ENCODE peak calls at places on chromosomes 5 and 9, in four cellular contexts. P is HepG2, S is H1, Q is K562. J is an unnamed sample.

GRCh38 chr5:167785106-167785505 is 506.3 kb upstream of the WWC1 start:
- DNase-seq in S (no peak), Q (no peak), P (no peak), J (no peak)

GRCh38 chr5:161299053-161299452 is 247.5 kb downstream of the GABRB2 start:
- DNase-seq in S (no peak), P (no peak), Q (no peak), J (no peak)

GRCh38 chr5:122183098-122183794 is 53.9 kb downstream of the ZNF474 start:
- DNase-seq in S (no peak), Q (no peak), P (no peak), J (peak; percentile 3)

GRCh38 chr5:58056546-58056945 is 403.3 kb downstream of the PLK2 start:
- DNase-seq in Q (no peak), P (no peak), S (no peak), J (no peak)

GRCh38 chr5:9166202-9167147 is 379.4 kb downstream of the SEMA5A start:
- DNase-seq in Q (no peak), P (no peak), S (no peak), J (no peak)

GRCh38 chr9:128992995-128993394 is 35.1 kb downstream of the SH3GLB2 start:
- DNase-seq in P (no peak), S (no peak), Q (no peak), J (peak; percentile 43)

GRCh38 chr5:147483961-147484707 is 25.7 kb downstream of the DPYSL3 start:
- DNase-seq in Q (no peak), S (no peak), P (no peak), J (peak; percentile 73)

GRCh38 chr5:174082286-174082685 is 36.8 kb downstream of the NSG2 start:
- DNase-seq in P (no peak), Q (no peak), S (no peak), J (no peak)

GRCh38 chr9:121833061-121833460 is 181.6 kb downstream of the DAB2IP start:
- DNase-seq in Q (no peak), P (no peak), S (no peak), J (no peak)

GRCh38 chr5:18395126-18396110 is 761.2 kb downstream of the TAF11L14 start:
- DNase-seq in Q (no peak), S (no peak), P (no peak), J (no peak)

GRCh38 chr5:177479774-177480173 is 6.3 kb upstream of the DBN1 start:
- DNase-seq in S (no peak), Q (no peak), P (no peak), J (no peak)

GRCh38 chr5:119290161-119290569 is 65.7 kb upstream of the TNFAIP8 start:
- DNase-seq in Q (no peak), S (no peak), P (no peak), J (no peak)

GRCh38 chr5:179119415-179120170 is 59.4 kb downstream of the ZNF354C start:
- DNase-seq in S (no peak), P (no peak), Q (no peak), J (no peak)

GRCh38 chr5:113036826-113037225 is 60.2 kb downstream of the DCP2 start:
- DNase-seq in Q (no peak), P (no peak), S (no peak), J (no peak)

GRCh38 chr5:1004598-1005361 is 3.8 kb upstream of the NKD2 start:
- DNase-seq in P (no peak), S (no peak), Q (peak; percentile 88), J (peak; percentile 76)

GRCh38 chr9:89810434-89810833 is 205.6 kb downstream of the GADD45G start:
- DNase-seq in S (no peak), Q (no peak), P (no peak), J (no peak)

GRCh38 chr5:170338933-170339779 is 41.6 kb upstream of the LCP2 start:
- DNase-seq in P (no peak), Q (peak; percentile 69), S (no peak), J (no peak)

GRCh38 chr5:140111043-140111858 is 2.7 kb upstream of the PURA start:
- DNase-seq in Q (peak; percentile 42), S (no peak), P (no peak), J (no peak)

GRCh38 chr5:122352331-122352730 is 40.3 kb downstream of the SNCAIP start:
- DNase-seq in S (no peak), Q (no peak), P (no peak), J (no peak)

GRCh38 chr9:109417054-109417453 is 81.1 kb downstream of the PTPN3 start:
- DNase-seq in Q (no peak), S (no peak), P (no peak), J (no peak)

GRCh38 chr5:179858241-179858585 is 404 bp downstream of the MRNIP start:
- DNase-seq in S (no peak), P (peak; percentile 17), Q (peak; percentile 68), J (no peak)

GRCh38 chr9:136044971-136045594 is 50.0 kb downstream of the NACC2 start:
- DNase-seq in Q (no peak), P (no peak), S (no peak), J (no peak)

GRCh38 chr5:173574983-173575382 is 41.5 kb downstream of the BOD1 start:
- DNase-seq in Q (no peak), S (no peak), P (no peak), J (no peak)

GRCh38 chr9:133989554-133990365 is 2.4 kb downstream of the VAV2 start:
- DNase-seq in Q (no peak), P (no peak), S (no peak), J (no peak)

GRCh38 chr5:179217356-179217755 is 127.9 kb downstream of the ADAMTS2 start:
- DNase-seq in S (no peak), Q (no peak), P (no peak), J (no peak)

GRCh38 chr5:72428664-72429063 is 78.5 kb downstream of the ZNF366 start:
- DNase-seq in S (no peak), P (no peak), Q (no peak), J (no peak)

GRCh38 chr9:125106285-125106893 is 36.9 kb downstream of the SCAI start:
- DNase-seq in S (no peak), Q (no peak), P (no peak), J (no peak)

GRCh38 chr9:2274762-2275161 is 259.6 kb downstream of the SMARCA2 start:
- DNase-seq in P (no peak), Q (no peak), S (no peak), J (no peak)

GRCh38 chr5:65927497-65928340 is 1.3 kb downstream of the ERBIN start:
- DNase-seq in Q (peak; percentile 72), S (no peak), P (peak; percentile 52), J (peak; percentile 52)

GRCh38 chr5:65925601-65926275 is 637 bp upstream of the ERBIN start:
- DNase-seq in P (peak; percentile 74), S (no peak), Q (peak; percentile 91), J (peak; percentile 69)

GRCh38 chr5:65926276-65926761 is at the start of gene ERBIN:
- DNase-seq in Q (peak; percentile 82), S (no peak), P (peak; percentile 41), J (peak; percentile 47)

GRCh38 chr5:65928341-65928752 is 2.0 kb downstream of the ERBIN start:
- DNase-seq in P (no peak), S (no peak), Q (no peak), J (no peak)

GRCh38 chr5:65926893-65927292 is 518 bp downstream of the ERBIN start:
- DNase-seq in S (no peak), Q (peak; percentile 37), P (no peak), J (no peak)
- TF ChIP-seq RNF2 in S (no peak), Q (no peak), P (no peak), J (no peak)

DNA sequence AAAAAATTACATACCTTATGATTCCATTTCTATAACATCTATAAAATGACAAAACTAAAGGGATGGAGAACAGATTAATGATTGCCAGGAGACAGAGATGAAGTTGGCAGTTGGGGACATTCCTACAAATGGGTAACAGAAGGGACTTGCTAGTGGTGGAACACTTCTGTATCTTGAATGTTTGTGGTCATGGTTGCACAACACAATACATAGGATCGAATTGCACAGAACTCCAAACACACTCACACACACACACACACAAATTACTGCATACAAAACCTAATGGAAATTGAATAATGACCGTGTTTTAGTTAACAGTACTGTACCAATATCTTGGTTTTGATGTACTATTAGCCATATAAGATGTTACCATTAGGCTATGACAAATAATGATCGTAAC is 330.7 kb upstream of the POU5F2 start:
- DNase-seq in S (no peak), P (no peak), Q (no peak), J (no peak)
- TF ChIP-seq RFX5 in S (no peak), P (no peak), Q (no peak), J (no peak)

GRCh38 chr9:94031946-94032345 is 52.3 kb upstream of the PTPDC1 start:
- DNase-seq in Q (no peak), P (no peak), S (no peak), J (no peak)
- TF ChIP-seq RNF2 in Q (no peak), P (no peak), S (no peak), J (no peak)

DNA sequence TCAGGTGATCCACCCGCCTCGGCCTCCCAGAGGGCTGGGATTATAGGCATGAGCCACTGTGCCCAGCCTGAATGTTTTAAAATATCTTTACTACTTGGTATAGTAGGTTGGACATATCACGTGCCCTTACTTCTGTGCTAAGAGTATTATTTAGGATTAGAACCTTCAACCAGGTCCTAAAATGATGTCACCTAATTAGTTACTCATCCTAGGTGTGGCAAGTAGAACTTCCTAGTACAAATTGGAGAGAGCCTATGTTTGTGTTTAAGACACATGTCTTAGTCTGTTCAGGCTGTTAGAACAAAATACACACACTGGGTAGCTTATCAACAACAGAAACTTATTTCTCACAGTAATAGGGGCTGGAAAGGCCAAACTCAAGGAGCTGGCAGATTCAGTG is 51.5 kb downstream of the ZFAND5 start:
- DNase-seq in S (no peak), P (no peak), Q (no peak), J (no peak)
- TF ChIP-seq RFX5 in S (no peak), P (no peak), Q (no peak), J (no peak)